ENCODE peak calls at places on chromosomes 11 and 22, in eight cellular contexts. One of them, this sample, is unnamed.

GRCh38 chr11:41058138-41058537 is 401.3 kb downstream of the LRRC4C start:
- DNase-seq in stimulated activated CD8-positive, alpha-beta memory T cell treated with anti-CD3 and anti-CD28 coated beads, Interleukin-2, amount 100 ng/mL, for 1 hour: no peak
- DNase-seq in occipital lobe: no peak
- DNase-seq in activated CD4-positive, alpha-beta T cell treated with anti-CD3 and anti-CD28 coated beads, Interleukin-2, amount 50 U/mL, for 1 hour: no peak
- DNase-seq in left lung: peak
- DNase-seq in T-helper 1 cell: no peak
- DNase-seq in effector CD4-positive, alpha-beta T cell: no peak
- DNase-seq in coronary artery: no peak
- DNase-seq in this sample: no peak

GRCh38 chr11:2186669-2187266 is 15.2 kb upstream of the TH start:
- DNase-seq in stimulated activated CD8-positive, alpha-beta memory T cell treated with anti-CD3 and anti-CD28 coated beads, Interleukin-2, amount 100 ng/mL, for 1 hour: peak
- DNase-seq in occipital lobe: no peak
- DNase-seq in activated CD4-positive, alpha-beta T cell treated with anti-CD3 and anti-CD28 coated beads, Interleukin-2, amount 50 U/mL, for 1 hour: peak
- DNase-seq in left lung: no peak
- DNase-seq in T-helper 1 cell: peak
- DNase-seq in effector CD4-positive, alpha-beta T cell: peak
- DNase-seq in coronary artery: no peak
- DNase-seq in this sample: no peak

GRCh38 chr11:1862588-1863351 is 9.9 kb downstream of the LSP1 start:
- DNase-seq in stimulated activated CD8-positive, alpha-beta memory T cell treated with anti-CD3 and anti-CD28 coated beads, Interleukin-2, amount 100 ng/mL, for 1 hour: no peak
- DNase-seq in occipital lobe: no peak
- DNase-seq in activated CD4-positive, alpha-beta T cell treated with anti-CD3 and anti-CD28 coated beads, Interleukin-2, amount 50 U/mL, for 1 hour: no peak
- DNase-seq in left lung: no peak
- DNase-seq in T-helper 1 cell: no peak
- DNase-seq in effector CD4-positive, alpha-beta T cell: no peak
- DNase-seq in coronary artery: no peak
- DNase-seq in this sample: no peak

GRCh38 chr22:41535244-41535643 is 9.0 kb downstream of the POLR3H start:
- DNase-seq in stimulated activated CD8-positive, alpha-beta memory T cell treated with anti-CD3 and anti-CD28 coated beads, Interleukin-2, amount 100 ng/mL, for 1 hour: no peak
- DNase-seq in occipital lobe: no peak
- DNase-seq in activated CD4-positive, alpha-beta T cell treated with anti-CD3 and anti-CD28 coated beads, Interleukin-2, amount 50 U/mL, for 1 hour: no peak
- DNase-seq in left lung: no peak
- DNase-seq in T-helper 1 cell: no peak
- DNase-seq in effector CD4-positive, alpha-beta T cell: no peak
- DNase-seq in coronary artery: no peak
- DNase-seq in this sample: no peak

GRCh38 chr11:2612884-2613571 is 86.8 kb downstream of the KCNQ1OT1 start:
- DNase-seq in stimulated activated CD8-positive, alpha-beta memory T cell treated with anti-CD3 and anti-CD28 coated beads, Interleukin-2, amount 100 ng/mL, for 1 hour: no peak
- DNase-seq in occipital lobe: no peak
- DNase-seq in activated CD4-positive, alpha-beta T cell treated with anti-CD3 and anti-CD28 coated beads, Interleukin-2, amount 50 U/mL, for 1 hour: no peak
- DNase-seq in left lung: no peak
- DNase-seq in T-helper 1 cell: no peak
- DNase-seq in effector CD4-positive, alpha-beta T cell: no peak
- DNase-seq in coronary artery: no peak
- DNase-seq in this sample: no peak

GRCh38 chr22:39820266-39820665 is 73.3 kb downstream of the ENTHD1 start:
- DNase-seq in stimulated activated CD8-positive, alpha-beta memory T cell treated with anti-CD3 and anti-CD28 coated beads, Interleukin-2, amount 100 ng/mL, for 1 hour: no peak
- DNase-seq in occipital lobe: no peak
- DNase-seq in activated CD4-positive, alpha-beta T cell treated with anti-CD3 and anti-CD28 coated beads, Interleukin-2, amount 50 U/mL, for 1 hour: no peak
- DNase-seq in left lung: no peak
- DNase-seq in T-helper 1 cell: no peak
- DNase-seq in effector CD4-positive, alpha-beta T cell: no peak
- DNase-seq in coronary artery: no peak
- DNase-seq in this sample: no peak

GRCh38 chr11:1193326-1194230 is 29.3 kb upstream of the MUC5B start:
- DNase-seq in stimulated activated CD8-positive, alpha-beta memory T cell treated with anti-CD3 and anti-CD28 coated beads, Interleukin-2, amount 100 ng/mL, for 1 hour: no peak
- DNase-seq in occipital lobe: no peak
- DNase-seq in activated CD4-positive, alpha-beta T cell treated with anti-CD3 and anti-CD28 coated beads, Interleukin-2, amount 50 U/mL, for 1 hour: no peak
- DNase-seq in left lung: peak
- DNase-seq in T-helper 1 cell: no peak
- DNase-seq in effector CD4-positive, alpha-beta T cell: no peak
- DNase-seq in coronary artery: peak
- DNase-seq in this sample: no peak

GRCh38 chr11:2293396-2294339 is 8.1 kb downstream of the C11orf21 start:
- DNase-seq in stimulated activated CD8-positive, alpha-beta memory T cell treated with anti-CD3 and anti-CD28 coated beads, Interleukin-2, amount 100 ng/mL, for 1 hour: no peak
- DNase-seq in occipital lobe: no peak
- DNase-seq in activated CD4-positive, alpha-beta T cell treated with anti-CD3 and anti-CD28 coated beads, Interleukin-2, amount 50 U/mL, for 1 hour: no peak
- DNase-seq in left lung: peak
- DNase-seq in T-helper 1 cell: no peak
- DNase-seq in effector CD4-positive, alpha-beta T cell: no peak
- DNase-seq in coronary artery: peak
- DNase-seq in this sample: no peak

GRCh38 chr11:117823941-117824420 is 563 bp downstream of the FXYD2 start:
- DNase-seq in stimulated activated CD8-positive, alpha-beta memory T cell treated with anti-CD3 and anti-CD28 coated beads, Interleukin-2, amount 100 ng/mL, for 1 hour: no peak
- DNase-seq in occipital lobe: no peak
- DNase-seq in activated CD4-positive, alpha-beta T cell treated with anti-CD3 and anti-CD28 coated beads, Interleukin-2, amount 50 U/mL, for 1 hour: no peak
- DNase-seq in left lung: no peak
- DNase-seq in T-helper 1 cell: no peak
- DNase-seq in effector CD4-positive, alpha-beta T cell: no peak
- DNase-seq in coronary artery: peak
- DNase-seq in this sample: no peak

This sample was measured in activated T-helper 9 cell treated with anti-CD3 and anti-CD28 coated beads, Interleukin-2, amount 50 U/mL, for 16 hours.